ENCODE peak calls at places on chromosomes 12 and 14, in six cellular contexts. M is thyroid gland, K is tibial nerve, P is transverse colon, W is body of pancreas, H is epithelial cell of prostate. Z is an unnamed sample.

GRCh38 chr14:104299993-104300761 is 161.8 kb downstream of the KIF26A start:
- DNase-seq in M (no peak), K (peak), P (no peak), W (no peak), H (no peak), Z (no peak)

GRCh38 chr12:125387206-125387605 is 322.0 kb downstream of the AACS start:
- DNase-seq in M (no peak), K (no peak), P (no peak), W (no peak), H (no peak), Z (no peak)

GRCh38 chr14:90426663-90427062 is 29.8 kb downstream of the CALM1 start:
- DNase-seq in M (peak), K (no peak), P (peak), W (no peak), H (no peak), Z (no peak)

GRCh38 chr12:5458229-5459050 is 26.5 kb downstream of the NTF3 start:
- DNase-seq in M (no peak), K (no peak), P (no peak), W (no peak), H (peak), Z (no peak)

GRCh38 chr14:50351016-50351415 is 38.9 kb downstream of the DMAC2L start:
- DNase-seq in M (no peak), K (no peak), P (no peak), W (no peak), H (no peak), Z (no peak)

GRCh38 chr12:101455685-101456084 is 19.5 kb upstream of the SPIC start:
- DNase-seq in M (no peak), K (no peak), P (no peak), W (no peak), H (no peak), Z (no peak)

GRCh38 chr14:95332641-95333040 is 12.9 kb upstream of the CLMN start:
- DNase-seq in M (no peak), K (no peak), P (peak), W (no peak), H (no peak), Z (no peak)

GRCh38 chr14:104268725-104269436 is 130.5 kb downstream of the KIF26A start:
- DNase-seq in M (no peak), K (no peak), P (peak), W (no peak), H (no peak), Z (no peak)

GRCh38 chr14:104240426-104241157 is 102.2 kb downstream of the KIF26A start:
- DNase-seq in M (no peak), K (no peak), P (peak), W (no peak), H (no peak), Z (no peak)

GRCh38 chr12:115506822-115507629 is 770.5 kb downstream of the MED13L start:
- DNase-seq in M (no peak), K (no peak), P (peak), W (no peak), H (no peak), Z (peak)

GRCh38 chr14:58738189-58738836 is 100.6 kb downstream of the DACT1 start:
- DNase-seq in M (no peak), K (no peak), P (no peak), W (no peak), H (peak), Z (peak)

GRCh38 chr14:72932893-72933292 is 6.6 kb downstream of the DCAF4 start:
- DNase-seq in M (no peak), K (no peak), P (no peak), W (no peak), H (no peak), Z (no peak)

GRCh38 chr14:31300883-31301282 is 93.3 kb upstream of the HECTD1 start:
- DNase-seq in M (no peak), K (no peak), P (no peak), W (no peak), H (no peak), Z (no peak)
- H3K27ac ChIP-seq in M (no peak), K (no peak), P (no peak), W (no peak), H (no peak), Z (no peak)

GRCh38 chr12:109295764-109296425 is 13.2 kb downstream of the FOXN4 start:
- DNase-seq in M (no peak), K (no peak), P (no peak), W (no peak), H (no peak), Z (no peak)

GRCh38 chr12:109294286-109294796 is 14.7 kb downstream of the FOXN4 start:
- DNase-seq in M (no peak), K (no peak), P (no peak), W (no peak), H (no peak), Z (no peak)

GRCh38 chr12:109293106-109293505 is 16.0 kb downstream of the FOXN4 start:
- DNase-seq in M (no peak), K (no peak), P (no peak), W (no peak), H (no peak), Z (no peak)

GRCh38 chr12:109299849-109300248 is 9.2 kb downstream of the FOXN4 start:
- DNase-seq in M (no peak), K (no peak), P (no peak), W (no peak), H (no peak), Z (no peak)

GRCh38 chr12:109296431-109296830 is 12.7 kb downstream of the FOXN4 start:
- DNase-seq in M (no peak), K (no peak), P (no peak), W (no peak), H (no peak), Z (no peak)
- H3K27ac ChIP-seq in M (no peak), K (no peak), P (no peak), W (no peak), H (no peak), Z (no peak)

GRCh38 chr12:46160081-46160980 is 108.5 kb downstream of the SLC38A1 start:
- DNase-seq in M (peak), K (no peak), P (no peak), W (no peak), H (peak), Z (peak)
- H3K27ac ChIP-seq in M (peak), K (peak), P (peak), W (no peak), H (peak), Z (peak)

DNA sequence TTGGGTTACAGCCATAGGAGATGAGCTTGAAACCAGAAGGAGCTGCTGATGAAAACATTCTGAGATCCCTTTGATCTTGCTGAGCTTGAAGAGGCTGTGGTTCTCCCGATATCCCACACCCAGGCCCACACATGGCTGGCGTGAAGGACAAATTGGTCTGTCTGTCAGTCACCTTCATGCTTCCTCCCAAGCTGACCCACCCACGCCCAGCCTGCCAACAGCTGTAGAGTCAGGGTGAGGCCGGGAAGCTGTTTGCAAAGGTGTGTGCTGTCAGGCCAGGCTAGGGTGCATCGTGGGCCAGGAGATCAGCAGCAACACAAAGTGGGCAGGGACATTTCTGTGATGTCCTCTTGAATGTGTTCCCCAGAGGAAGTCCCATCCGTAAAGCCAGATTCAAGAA is 43.3 kb downstream of the FZD10 start:
- DNase-seq in M (no peak), K (no peak), P (no peak), W (no peak), H (no peak), Z (no peak)
- H3K27ac ChIP-seq in M (no peak), K (no peak), P (no peak), W (no peak), H (no peak), Z (no peak)

GRCh38 chr12:67096533-67097318 is 172.4 kb upstream of the CAND1 start:
- DNase-seq in M (no peak), K (no peak), P (no peak), W (no peak), H (peak), Z (peak)
- H3K27ac ChIP-seq in M (no peak), K (no peak), P (no peak), W (no peak), H (peak), Z (no peak)

GRCh38 chr14:74301594-74302159 is 1.1 kb downstream of the ABCD4 start:
- DNase-seq in M (no peak), K (no peak), P (no peak), W (no peak), H (no peak), Z (no peak)
- H3K27ac ChIP-seq in M (peak), K (peak), P (peak), W (no peak), H (no peak), Z (peak)

DNA sequence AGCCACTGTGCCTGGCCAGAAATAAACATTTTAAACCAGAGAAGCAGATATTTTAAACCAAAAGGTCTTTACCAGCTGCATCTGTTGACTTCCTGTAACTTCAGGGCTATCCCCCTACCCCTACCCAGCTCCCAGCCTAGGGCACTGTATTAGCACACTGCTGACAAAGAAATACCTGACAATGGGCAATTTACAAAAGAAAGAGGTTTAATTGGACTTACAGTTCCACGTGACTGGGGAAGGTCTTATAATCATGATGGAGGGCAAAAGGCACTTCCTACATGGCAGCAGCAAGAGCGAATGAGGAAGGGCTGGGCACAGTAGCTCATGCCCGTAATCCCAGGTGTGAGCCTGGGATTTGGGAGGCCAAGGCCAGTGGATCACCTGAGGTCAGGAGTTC is 26.0 kb downstream of the GEMIN2 start:
- DNase-seq in M (no peak), K (no peak), P (no peak), W (no peak), H (no peak), Z (no peak)
- H3K27ac ChIP-seq in M (no peak), K (no peak), P (no peak), W (no peak), H (no peak), Z (no peak)

GRCh38 chr12:66697404-66697803 is 18.5 kb upstream of the GRIP1 start:
- DNase-seq in M (no peak), K (no peak), P (no peak), W (no peak), H (no peak), Z (no peak)
- H3K27ac ChIP-seq in M (no peak), K (no peak), P (no peak), W (no peak), H (no peak), Z (no peak)

DNA sequence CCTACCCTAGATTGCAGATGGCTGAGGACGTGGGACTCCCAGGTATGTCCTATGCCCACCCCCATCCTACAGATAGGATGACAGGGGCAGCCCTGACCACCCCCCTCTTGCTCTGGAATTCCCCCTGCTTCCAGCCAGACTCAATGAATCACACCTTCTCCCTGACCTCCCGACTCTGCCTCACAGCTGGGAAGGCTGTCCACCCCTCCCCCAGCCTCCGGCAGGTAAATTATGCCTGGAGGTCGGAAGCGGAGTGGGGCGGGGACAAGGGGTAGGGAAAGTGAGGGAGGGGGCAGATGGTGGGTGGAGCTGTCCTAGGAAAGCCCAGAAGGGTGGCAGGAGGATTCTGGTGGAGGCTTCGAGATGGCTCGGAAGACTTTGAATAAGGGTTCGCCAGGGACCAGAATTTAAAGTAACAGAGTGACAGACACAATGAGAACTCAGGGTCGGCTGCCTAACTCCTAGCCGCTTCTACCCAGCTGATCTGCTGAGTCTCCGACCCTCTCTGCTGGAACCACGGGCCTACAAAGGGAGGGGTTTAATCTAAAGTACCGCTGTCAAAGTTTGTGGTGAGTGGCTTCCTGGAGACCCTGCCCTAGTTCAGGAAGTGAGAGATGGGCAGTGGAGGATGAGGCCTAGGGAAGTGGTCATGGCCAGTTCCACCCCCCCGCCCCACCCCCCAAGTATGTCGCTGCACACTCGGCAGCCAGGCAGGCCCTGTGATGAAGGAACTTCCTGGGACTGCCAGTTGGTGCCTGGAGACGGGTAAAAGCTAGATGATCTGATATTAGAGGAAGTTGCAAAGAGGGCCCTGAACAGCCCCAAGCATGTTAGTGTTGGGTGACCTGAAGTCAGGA is 4.2 kb downstream of the PLEKHG3 start:
- DNase-seq in M (peak), K (no peak), P (no peak), W (peak), H (peak), Z (peak)
- H3K27ac ChIP-seq in M (no peak), K (peak), P (peak), W (peak), H (peak), Z (peak)

GRCh38 chr12:52053570-52054209 is 2.4 kb downstream of the NR4A1 start:
- DNase-seq in M (no peak), K (no peak), P (peak), W (no peak), H (no peak), Z (no peak)
- H3K27ac ChIP-seq in M (peak), K (peak), P (peak), W (no peak), H (no peak), Z (no peak)